ENCODE peak calls at places on chromosomes 11 and 22, in four cellular contexts. Y is GM06990, M is foreskin fibroblast, A is kidney. N is an unnamed sample.

GRCh38 chr11:109795234-109795633 is 298.0 kb upstream of the ZC3H12C start:
- DNase-seq in Y (no peak), M (peak; percentile 24), A (no peak), N (peak; percentile 5)

GRCh38 chr22:26045051-26045450 is 124.2 kb upstream of the SEZ6L start:
- DNase-seq in Y (no peak), M (no peak), A (no peak), N (no peak)

GRCh38 chr22:20101638-20102037 is 14.3 kb upstream of the RANBP1 start:
- DNase-seq in Y (no peak), M (no peak), A (peak; percentile 67), N (no peak)

GRCh38 chr22:37484115-37485005 is 1.8 kb downstream of the MFNG start:
- DNase-seq in Y (peak; percentile 85), M (no peak), A (peak; percentile 93), N (no peak)

GRCh38 chr11:73291781-73292180 is 16.3 kb upstream of the ARHGEF17 start:
- DNase-seq in Y (no peak), M (no peak), A (peak; percentile 48), N (no peak)

GRCh38 chr11:20589796-20590195 is 9.6 kb upstream of the SLC6A5 start:
- DNase-seq in Y (no peak), M (no peak), A (no peak), N (no peak)

GRCh38 chr22:49922926-49923325 is 4.5 kb downstream of the CRELD2 start:
- DNase-seq in Y (no peak), M (no peak), A (no peak), N (no peak)

GRCh38 chr11:11148598-11148997 is 204.5 kb downstream of the CSNK2A3 start:
- DNase-seq in Y (no peak), M (no peak), A (no peak), N (no peak)

GRCh38 chr22:27139935-27140493 is 482.6 kb downstream of the MIAT start:
- DNase-seq in Y (no peak), M (peak; percentile 90), A (no peak), N (peak; percentile 83)

DNA sequence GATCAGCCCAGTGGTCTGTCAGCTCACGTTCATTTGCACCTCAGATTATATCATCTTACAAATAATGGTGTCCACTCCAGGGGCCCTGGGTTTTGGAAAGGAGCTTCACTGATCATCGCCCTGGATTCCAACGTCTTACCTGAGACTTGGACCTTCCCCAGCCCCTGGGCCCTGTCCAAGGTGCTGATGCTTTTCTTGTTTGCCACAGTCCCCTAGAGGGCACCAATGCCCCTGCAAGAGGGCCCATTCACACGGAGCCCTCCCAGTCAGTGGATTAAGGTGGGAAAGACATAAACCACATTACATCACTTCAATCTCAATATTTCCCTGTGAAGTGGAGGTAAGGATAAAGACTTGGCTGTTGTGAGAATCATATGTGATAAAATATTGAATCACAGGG is 167.2 kb downstream of the BUD13 start:
- DNase-seq in Y (no peak), M (no peak), A (no peak), N (peak; percentile 21)
- TF ChIP-seq CTCF in Y (peak; percentile 57), M (peak; percentile 20), A (peak; percentile 19), N (peak; percentile 24)

GRCh38 chr11:8018742-8019631 is 31.9 kb downstream of the EIF3F start:
- DNase-seq in Y (peak; percentile 24), M (peak; percentile 88), A (peak; percentile 92), N (peak; percentile 38)
- H3K4me3 ChIP-seq in Y (peak overlapping the region; percentile 24), M (peak overlapping the region; percentile 66), A (peak overlapping the region; percentile 65), N (peak overlapping the region; percentile 33)

GRCh38 chr11:33685061-33685460 is 15.6 kb downstream of the C11orf91 start:
- DNase-seq in Y (no peak), M (peak; percentile 62), A (no peak), N (peak; percentile 66)

GRCh38 chr11:33682019-33682418 is 18.6 kb downstream of the C11orf91 start:
- DNase-seq in Y (no peak), M (no peak), A (no peak), N (no peak)

GRCh38 chr11:33687733-33688479 is 12.7 kb downstream of the C11orf91 start:
- DNase-seq in Y (peak; percentile 18), M (peak; percentile 91), A (no peak), N (peak; percentile 78)

GRCh38 chr11:33684003-33684715 is 16.5 kb downstream of the C11orf91 start:
- DNase-seq in Y (no peak), M (peak; percentile 29), A (no peak), N (no peak)

DNA sequence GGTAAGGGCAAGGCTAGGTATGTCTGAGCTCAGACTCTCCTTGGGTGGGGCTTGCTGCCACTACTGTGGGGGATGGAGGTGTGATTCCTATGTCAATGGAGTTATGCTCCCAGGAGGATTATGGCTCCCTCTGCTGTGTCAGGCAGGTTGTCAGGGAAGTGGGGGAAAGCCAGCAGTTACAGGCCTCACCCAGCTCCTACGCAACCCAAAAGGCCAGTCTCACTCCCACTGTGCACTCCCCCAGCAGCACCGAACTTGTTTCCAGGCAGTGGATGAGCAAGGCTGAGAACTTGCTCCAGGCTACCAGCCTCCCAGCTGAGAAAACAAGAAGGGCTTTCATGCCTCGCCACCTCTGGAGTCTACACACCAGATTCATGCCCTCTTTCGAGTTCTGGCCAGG is 18.2 kb downstream of the C11orf91 start:
- DNase-seq in Y (no peak), M (peak; percentile 64), A (no peak), N (peak; percentile 82)
- TF ChIP-seq CTCF in Y (no peak), M (peak; percentile 28), A (no peak), N (peak; percentile 43)

GRCh38 chr11:45930031-45930794 is 7.8 kb downstream of the LARGE2 start:
- DNase-seq in Y (peak; percentile 86), M (no peak), A (peak; percentile 87), N (peak; percentile 59)
- H3K4me3 ChIP-seq in Y (no peak overlapping the region), M (no peak overlapping the region), A (no peak overlapping the region), N (no peak overlapping the region)